ENCODE peak calls at places on chromosomes 6 and 20, in nine cellular contexts. A is transverse colon, I is HepG2, G is ovary, L is body of pancreas, M is tibial nerve, R is esophagus squamous epithelium, S is A549, V is spleen. B is an unnamed sample.

GRCh38 chr6:14066782-14067406 is 50.7 kb upstream of the CD83 start:
- DNase-seq in A (no peak), I (peak; percentile 55), G (no peak), L (no peak), M (peak; percentile 40), R (no peak), S (peak; percentile 54), V (no peak), B (no peak)

GRCh38 chr6:152450519-152450918 is 186.6 kb downstream of the SYNE1 start:
- DNase-seq in A (no peak), I (no peak), G (no peak), L (no peak), M (no peak), R (no peak), S (no peak), V (no peak), B (no peak)

GRCh38 chr6:31713991-31714684 is 1.0 kb upstream of the LY6G6D start:
- DNase-seq in A (peak; percentile 34), I (peak; percentile 68), G (no peak), L (no peak), M (no peak), R (no peak), S (no peak), V (no peak), B (no peak)

GRCh38 chr6:46014511-46015118 is 1.0 kb downstream of the CLIC5 start:
- DNase-seq in A (peak; percentile 45), I (no peak), G (no peak), L (no peak), M (no peak), R (no peak), S (no peak), V (peak; percentile 73), B (peak; percentile 69)

GRCh38 chr6:34044945-34045595 is 100.8 kb downstream of the GRM4 start:
- DNase-seq in A (no peak), I (no peak), G (no peak), L (no peak), M (no peak), R (no peak), S (no peak), V (no peak), B (peak; percentile 60)

GRCh38 chr6:151067684-151068596 is 171.8 kb upstream of the AKAP12 start:
- DNase-seq in A (peak; percentile 40), I (peak; percentile 96), G (peak; percentile 63), L (peak; percentile 26), M (peak; percentile 89), R (no peak), S (peak; percentile 74), V (no peak), B (no peak)

GRCh38 chr20:17513956-17514355 is 17.2 kb downstream of the BFSP1 start:
- DNase-seq in A (no peak), I (no peak), G (no peak), L (no peak), M (no peak), R (no peak), S (no peak), V (no peak), B (no peak)

GRCh38 chr6:57190140-57190539 is 18.0 kb downstream of the BAG2 start:
- DNase-seq in A (no peak), I (peak; percentile 55), G (no peak), L (no peak), M (no peak), R (no peak), S (no peak), V (no peak), B (no peak)

GRCh38 chr20:47989957-47990356 is 204.7 kb upstream of the SULF2 start:
- DNase-seq in A (peak; percentile 17), I (no peak), G (no peak), L (no peak), M (no peak), R (no peak), S (no peak), V (no peak), B (no peak)

GRCh38 chr20:42441196-42441861 is 748.4 kb downstream of the PTPRT start:
- DNase-seq in A (no peak), I (no peak), G (no peak), L (no peak), M (no peak), R (no peak), S (no peak), V (no peak), B (no peak)

GRCh38 chr6:124434416-124434815 is 527.8 kb upstream of the RNF217 start:
- DNase-seq in A (no peak), I (no peak), G (no peak), L (no peak), M (no peak), R (no peak), S (no peak), V (no peak), B (no peak)

GRCh38 chr6:36423101-36423824 is 19.4 kb downstream of the PXT1 start:
- DNase-seq in A (peak; percentile 99), I (peak; percentile 98), G (peak; percentile 96), L (peak; percentile 98), M (peak; percentile 98), R (peak; percentile 96), S (peak; percentile 90), V (peak; percentile 99), B (peak; percentile 99)
- TF ChIP-seq CTCF in A (peak; percentile 81), I (peak; percentile 98), G (peak; percentile 83), L (peak; percentile 53), M (peak; percentile 87), R (peak; percentile 59), S (peak; percentile 65), V (peak; percentile 69), B (peak; percentile 85)

GRCh38 chr20:63539092-63539430 is 1.9 kb upstream of the PTK6 start:
- DNase-seq in A (no peak), I (no peak), G (no peak), L (no peak), M (no peak), R (no peak), S (no peak), V (no peak), B (no peak)

GRCh38 chr20:63536241-63536977 is 767 bp downstream of the PTK6 start:
- DNase-seq in A (peak; percentile 46), I (no peak), G (no peak), L (no peak), M (no peak), R (no peak), S (peak; percentile 58), V (peak; percentile 85), B (peak; percentile 61)

GRCh38 chr20:63538204-63539091 is 1.3 kb upstream of the PTK6 start:
- DNase-seq in A (peak; percentile 93), I (peak; percentile 67), G (no peak), L (peak; percentile 88), M (no peak), R (no peak), S (peak; percentile 95), V (no peak), B (peak; percentile 82)

GRCh38 chr20:63536997-63537524 is at the start of gene PTK6:
- DNase-seq in A (peak; percentile 87), I (no peak), G (no peak), L (no peak), M (no peak), R (no peak), S (peak; percentile 87), V (peak; percentile 90), B (peak; percentile 47)

DNA sequence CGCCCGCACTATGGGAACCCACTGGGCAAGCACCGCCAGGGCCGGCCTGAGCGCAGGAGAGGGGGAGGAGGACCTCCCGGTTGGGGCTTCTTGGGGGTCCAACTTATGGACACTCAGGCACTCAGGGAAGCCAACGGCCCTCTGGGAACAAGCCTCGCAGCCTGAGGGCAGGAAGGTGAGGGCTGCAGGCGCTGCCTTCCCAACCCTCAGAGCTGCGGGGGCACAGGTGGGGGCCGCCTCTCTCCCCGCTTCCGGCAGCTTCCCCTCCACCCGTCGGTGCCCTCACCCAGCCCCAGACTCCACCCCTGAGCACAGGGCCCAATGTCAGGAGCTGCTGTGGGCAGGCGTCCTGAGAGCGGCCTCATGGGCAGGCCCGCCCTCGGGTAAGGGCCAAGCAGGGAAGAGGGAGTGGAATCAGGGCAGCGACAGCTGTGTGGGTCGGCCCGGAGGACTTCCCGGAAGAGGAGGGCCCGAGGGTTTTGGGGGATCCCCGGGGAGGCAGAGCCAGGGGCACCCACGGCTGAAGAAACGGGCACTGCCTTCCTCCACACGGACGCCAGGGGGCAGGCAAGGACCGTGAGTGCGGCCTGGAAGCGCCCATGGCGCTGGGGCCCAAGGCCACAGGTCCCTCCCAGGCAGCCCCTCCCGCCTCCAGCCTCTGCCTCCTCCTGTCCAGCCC is 488 bp upstream of the PTK6 start:
- DNase-seq in A (peak; percentile 97), I (peak; percentile 86), G (peak; percentile 85), L (peak; percentile 91), M (peak; percentile 71), R (peak; percentile 78), S (peak; percentile 100), V (peak; percentile 98), B (peak; percentile 96)
- TF ChIP-seq POLR2A in A (peak; percentile 94), I (no peak), G (no peak), L (peak; percentile 30), M (no peak), R (no peak), S (peak; percentile 50), V (peak; percentile 44), B (peak; percentile 95)

GRCh38 chr6:26400626-26401025 is 1.4 kb upstream of the BTN3A1 start:
- DNase-seq in A (no peak), I (no peak), G (no peak), L (no peak), M (no peak), R (no peak), S (no peak), V (no peak), B (no peak)
- H3K27ac ChIP-seq in A (no peak overlapping the region), I (no peak overlapping the region), G (no peak overlapping the region), L (no peak overlapping the region), M (no peak overlapping the region), R (no peak overlapping the region), S (peak overlapping the region; percentile 88), V (no peak overlapping the region), B (no peak overlapping the region)

GRCh38 chr6:11593096-11593495 is 55.5 kb downstream of the TMEM170B start:
- DNase-seq in A (no peak), I (no peak), G (no peak), L (no peak), M (no peak), R (no peak), S (no peak), V (no peak), B (no peak)

GRCh38 chr6:11598687-11599086 is 61.1 kb downstream of the TMEM170B start:
- DNase-seq in A (no peak), I (peak; percentile 72), G (no peak), L (no peak), M (no peak), R (no peak), S (peak; percentile 14), V (no peak), B (no peak)

GRCh38 chr6:11592289-11592906 is 54.8 kb downstream of the TMEM170B start:
- DNase-seq in A (no peak), I (no peak), G (no peak), L (no peak), M (no peak), R (no peak), S (no peak), V (no peak), B (no peak)

GRCh38 chr6:11596640-11597237 is 59.2 kb downstream of the TMEM170B start:
- DNase-seq in A (no peak), I (no peak), G (no peak), L (no peak), M (no peak), R (no peak), S (no peak), V (no peak), B (no peak)

GRCh38 chr6:11595903-11596302 is 58.4 kb downstream of the TMEM170B start:
- DNase-seq in A (no peak), I (no peak), G (no peak), L (no peak), M (no peak), R (no peak), S (no peak), V (no peak), B (no peak)
- TF ChIP-seq CTCF in A (no peak), I (no peak), G (no peak), L (no peak), M (no peak), R (no peak), S (no peak), V (no peak), B (no peak)